ENCODE peak calls at places on chromosomes 13 and 19, in nine cellular contexts. X is T follicular helper cell; F is B cell; N is bronchial epithelial cell; G is sciatic nerve; D is H7; T is posterior cingulate gyrus; I is activated CD4-positive, alpha-beta T cell treated with anti-CD3 and anti-CD28 coated beads for 1 hour; V is epithelial cell of proximal tubule. W is an unnamed sample.

GRCh38 chr19:17489392-17490030 is 19.2 kb downstream of the SLC27A1 start:
- DNase-seq in X (no peak), V (no peak), T (no peak), D (peak), F (no peak), N (no peak), I (no peak), G (no peak), W (no peak)

GRCh38 chr19:48551437-48552302 is at the start of gene SULT2B1:
- DNase-seq in X (no peak), V (no peak), F (no peak), G (no peak), I (no peak), N (peak), D (peak), T (no peak), W (no peak)

GRCh38 chr13:105118577-105118976 is 1416.9 kb downstream of the EFNB2 start:
- DNase-seq in N (no peak), I (no peak), F (no peak), G (no peak), T (no peak), V (no peak), D (no peak), X (no peak), W (no peak)

GRCh38 chr19:5030136-5030820 is 61.4 kb downstream of the KDM4B start:
- DNase-seq in V (no peak), N (no peak), F (no peak), G (no peak), T (no peak), X (no peak), D (no peak), I (no peak), W (no peak)

GRCh38 chr13:108315955-108316354 is 46.4 kb downstream of the TNFSF13B start:
- DNase-seq in F (no peak), T (no peak), X (no peak), N (no peak), V (no peak), I (no peak), D (no peak), G (no peak), W (no peak)

GRCh38 chr13:37068962-37069361 is 9.5 kb upstream of the SUPT20H start:
- DNase-seq in F (no peak), D (no peak), T (no peak), I (no peak), X (no peak), V (no peak), N (no peak), G (no peak), W (peak)

GRCh38 chr13:27353166-27353583 is 71.2 kb upstream of the GTF3A start:
- DNase-seq in I (no peak), F (no peak), N (peak), D (no peak), T (no peak), X (no peak), V (no peak), G (no peak), W (peak)

GRCh38 chr19:13623686-13624405 is 117.6 kb upstream of the CACNA1A start:
- DNase-seq in G (peak), T (no peak), N (no peak), F (no peak), V (no peak), I (no peak), D (peak), X (no peak), W (no peak)

GRCh38 chr19:41194157-41194552 is 1.1 kb downstream of the CYP2S1 start:
- DNase-seq in G (no peak), V (no peak), X (no peak), F (no peak), I (no peak), D (peak), T (no peak), N (no peak), W (no peak)

GRCh38 chr19:57560049-57560491 is 407 bp upstream of the ZNF550 start:
- DNase-seq in X (no peak), T (peak), F (no peak), G (no peak), N (peak), V (no peak), I (no peak), D (peak), W (peak)

GRCh38 chr13:93254775-93255174 is 28.2 kb downstream of the GPC6 start:
- DNase-seq in F (no peak), T (peak), G (no peak), X (no peak), D (no peak), V (peak), N (no peak), I (no peak), W (peak)

GRCh38 chr13:91639316-91639715 is 240.9 kb downstream of the GPC5 start:
- DNase-seq in I (no peak), D (no peak), T (no peak), G (no peak), V (no peak), N (no peak), F (no peak), X (no peak), W (no peak)

GRCh38 chr13:45847554-45848224 is 3.9 kb downstream of the SIAH3 start:
- DNase-seq in I (no peak), V (peak), F (no peak), T (no peak), X (peak), D (no peak), N (no peak), G (peak), W (peak)

GRCh38 chr19:17831419-17831888 is 10.1 kb upstream of the INSL3 start:
- DNase-seq in D (no peak), I (no peak), N (no peak), T (peak), G (no peak), X (no peak), V (no peak), F (peak), W (no peak)

GRCh38 chr19:18729933-18730530 is 46.6 kb downstream of the CRTC1 start:
- DNase-seq in X (no peak), T (no peak), V (no peak), G (no peak), F (no peak), I (no peak), N (no peak), D (peak), W (no peak)

GRCh38 chr13:53473397-53473796 is 444.8 kb downstream of the OLFM4 start:
- DNase-seq in I (no peak), G (no peak), V (no peak), T (no peak), F (no peak), X (no peak), D (no peak), N (no peak), W (no peak)

GRCh38 chr19:48499352-48500090 is 12.1 kb downstream of the LMTK3 start:
- DNase-seq in V (no peak), T (no peak), X (no peak), F (no peak), D (peak), N (no peak), I (no peak), G (no peak), W (no peak)

GRCh38 chr19:6069268-6069771 is 41.0 kb downstream of the RFX2 start:
- DNase-seq in I (no peak), V (no peak), D (no peak), F (no peak), N (no peak), T (no peak), G (peak), X (no peak), W (no peak)

GRCh38 chr13:22592515-22592914 is 588.3 kb upstream of the SGCG start:
- DNase-seq in G (no peak), N (peak), V (no peak), F (no peak), D (no peak), I (no peak), T (no peak), X (no peak), W (peak)

GRCh38 chr13:112182831-112183543 is 116.0 kb downstream of the SOX1 start:
- DNase-seq in I (no peak), D (no peak), F (no peak), N (no peak), V (no peak), X (no peak), T (no peak), G (no peak), W (no peak)

GRCh38 chr19:16325161-16325527 is 518 bp downstream of the KLF2 start:
- DNase-seq in F (peak), N (no peak), T (no peak), G (peak), X (no peak), V (no peak), I (no peak), D (peak), W (no peak)

GRCh38 chr13:52029569-52029968 is 5.1 kb downstream of the UTP14C start:
- DNase-seq in F (no peak), T (no peak), N (no peak), G (no peak), X (no peak), D (no peak), I (no peak), V (no peak), W (no peak)

W was measured in kidney tubule cell.